ENCODE peak calls at places on chromosomes 6 and 20, in six cellular contexts. One of them, this sample, is unnamed.

GRCh38 chr6:33684428-33684896 is 27.0 kb downstream of the UQCC2 start:
- DNase-seq in H9: no peak
- DNase-seq in mesendoderm: no peak
- DNase-seq in IMR-90: no peak
- DNase-seq in neuronal stem cell: no peak
- DNase-seq in mesenchymal stem cell: no peak
- DNase-seq in this sample: no peak

GRCh38 chr6:152636675-152637421 is at the start of gene SYNE1:
- DNase-seq in H9: peak; percentile 54
- DNase-seq in mesendoderm: peak; percentile 51
- DNase-seq in IMR-90: peak; percentile 16
- DNase-seq in neuronal stem cell: peak; percentile 35
- DNase-seq in mesenchymal stem cell: peak; percentile 6
- DNase-seq in this sample: peak; percentile 72

GRCh38 chr20:52190437-52191131 is 995 bp downstream of the ZFP64 start:
- DNase-seq in H9: peak; percentile 41
- DNase-seq in mesendoderm: peak; percentile 48
- DNase-seq in IMR-90: peak; percentile 11
- DNase-seq in neuronal stem cell: no peak
- DNase-seq in mesenchymal stem cell: peak; percentile 55
- DNase-seq in this sample: peak; percentile 49

GRCh38 chr6:31075528-31075927 is 36.8 kb downstream of the C6orf15 start:
- DNase-seq in H9: no peak
- DNase-seq in mesendoderm: no peak
- DNase-seq in IMR-90: peak; percentile 90
- DNase-seq in neuronal stem cell: no peak
- DNase-seq in mesenchymal stem cell: peak; percentile 41
- DNase-seq in this sample: no peak

GRCh38 chr6:148869589-148869988 is 122.8 kb downstream of the UST start:
- DNase-seq in H9: no peak
- DNase-seq in mesendoderm: peak; percentile 45
- DNase-seq in IMR-90: peak; percentile 98
- DNase-seq in neuronal stem cell: no peak
- DNase-seq in mesenchymal stem cell: peak; percentile 91
- DNase-seq in this sample: no peak

GRCh38 chr20:12984863-12985262 is 23.9 kb upstream of the SPTLC3 start:
- DNase-seq in H9: no peak
- DNase-seq in mesendoderm: peak; percentile 62
- DNase-seq in IMR-90: no peak
- DNase-seq in neuronal stem cell: no peak
- DNase-seq in mesenchymal stem cell: no peak
- DNase-seq in this sample: no peak

GRCh38 chr6:147040041-147040440 is 164.2 kb upstream of the STXBP5 start:
- DNase-seq in H9: no peak
- DNase-seq in mesendoderm: no peak
- DNase-seq in IMR-90: peak; percentile 55
- DNase-seq in neuronal stem cell: no peak
- DNase-seq in mesenchymal stem cell: no peak
- DNase-seq in this sample: no peak

GRCh38 chr6:46947497-46947896 is 25.8 kb upstream of the ADGRF5 start:
- DNase-seq in H9: no peak
- DNase-seq in mesendoderm: no peak
- DNase-seq in IMR-90: no peak
- DNase-seq in neuronal stem cell: no peak
- DNase-seq in mesenchymal stem cell: no peak
- DNase-seq in this sample: no peak

GRCh38 chr6:141580988-141581387 is 551.7 kb upstream of the GJE1 start:
- DNase-seq in H9: no peak
- DNase-seq in mesendoderm: peak; percentile 10
- DNase-seq in IMR-90: peak; percentile 36
- DNase-seq in neuronal stem cell: no peak
- DNase-seq in mesenchymal stem cell: no peak
- DNase-seq in this sample: no peak

GRCh38 chr6:1286972-1287600 is 24.8 kb upstream of the FOXQ1 start:
- DNase-seq in H9: no peak
- DNase-seq in mesendoderm: no peak
- DNase-seq in IMR-90: peak; percentile 87
- DNase-seq in neuronal stem cell: no peak
- DNase-seq in mesenchymal stem cell: peak; percentile 89
- DNase-seq in this sample: no peak

GRCh38 chr6:20919677-20920385 is 385.6 kb downstream of the CDKAL1 start:
- DNase-seq in H9: no peak
- DNase-seq in mesendoderm: peak; percentile 25
- DNase-seq in IMR-90: peak; percentile 67
- DNase-seq in neuronal stem cell: no peak
- DNase-seq in mesenchymal stem cell: no peak
- DNase-seq in this sample: no peak

GRCh38 chr6:36286858-36287257 is 17.0 kb downstream of the PNPLA1 start:
- DNase-seq in H9: no peak
- DNase-seq in mesendoderm: no peak
- DNase-seq in IMR-90: no peak
- DNase-seq in neuronal stem cell: no peak
- DNase-seq in mesenchymal stem cell: no peak
- DNase-seq in this sample: no peak

GRCh38 chr6:133315811-133316210 is 74.7 kb downstream of the EYA4 start:
- DNase-seq in H9: no peak
- DNase-seq in mesendoderm: no peak
- DNase-seq in IMR-90: no peak
- DNase-seq in neuronal stem cell: no peak
- DNase-seq in mesenchymal stem cell: no peak
- DNase-seq in this sample: no peak

GRCh38 chr6:29758761-29759160 is 35.5 kb downstream of the HLA-F start:
- DNase-seq in H9: peak; percentile 55
- DNase-seq in mesendoderm: no peak
- DNase-seq in IMR-90: no peak
- DNase-seq in neuronal stem cell: no peak
- DNase-seq in mesenchymal stem cell: no peak
- DNase-seq in this sample: no peak

GRCh38 chr20:10590950-10591349 is 82.8 kb downstream of the JAG1 start:
- DNase-seq in H9: no peak
- DNase-seq in mesendoderm: no peak
- DNase-seq in IMR-90: no peak
- DNase-seq in neuronal stem cell: no peak
- DNase-seq in mesenchymal stem cell: no peak
- DNase-seq in this sample: no peak

GRCh38 chr6:155014715-155015300 is 19.7 kb downstream of the TIAM2 start:
- DNase-seq in H9: no peak
- DNase-seq in mesendoderm: peak; percentile 84
- DNase-seq in IMR-90: peak; percentile 78
- DNase-seq in neuronal stem cell: no peak
- DNase-seq in mesenchymal stem cell: peak; percentile 62
- DNase-seq in this sample: no peak

GRCh38 chr6:45710304-45710821 is 305.3 kb downstream of the CLIC5 start:
- DNase-seq in H9: no peak
- DNase-seq in mesendoderm: no peak
- DNase-seq in IMR-90: peak; percentile 23
- DNase-seq in neuronal stem cell: no peak
- DNase-seq in mesenchymal stem cell: peak; percentile 53
- DNase-seq in this sample: no peak

GRCh38 chr6:82249381-82250253 is 2.1 kb upstream of the IBTK start:
- DNase-seq in H9: no peak
- DNase-seq in mesendoderm: peak; percentile 77
- DNase-seq in IMR-90: no peak
- DNase-seq in neuronal stem cell: no peak
- DNase-seq in mesenchymal stem cell: no peak
- DNase-seq in this sample: no peak

GRCh38 chr6:134870677-134871498 is 79.0 kb downstream of the ALDH8A1 start:
- DNase-seq in H9: no peak
- DNase-seq in mesendoderm: no peak
- DNase-seq in IMR-90: peak; percentile 77
- DNase-seq in neuronal stem cell: no peak
- DNase-seq in mesenchymal stem cell: peak; percentile 13
- DNase-seq in this sample: no peak

GRCh38 chr6:91827151-91827550 is 1240.3 kb upstream of the MAP3K7 start:
- DNase-seq in H9: no peak
- DNase-seq in mesendoderm: no peak
- DNase-seq in IMR-90: no peak
- DNase-seq in neuronal stem cell: no peak
- DNase-seq in mesenchymal stem cell: no peak
- DNase-seq in this sample: no peak

GRCh38 chr20:47929368-47930115 is 144.3 kb upstream of the SULF2 start:
- DNase-seq in H9: no peak
- DNase-seq in mesendoderm: peak; percentile 67
- DNase-seq in IMR-90: peak; percentile 26
- DNase-seq in neuronal stem cell: no peak
- DNase-seq in mesenchymal stem cell: peak; percentile 56
- DNase-seq in this sample: no peak

GRCh38 chr20:20806121-20806820 is 93.8 kb upstream of the RALGAPA2 start:
- DNase-seq in H9: no peak
- DNase-seq in mesendoderm: peak; percentile 67
- DNase-seq in IMR-90: no peak
- DNase-seq in neuronal stem cell: no peak
- DNase-seq in mesenchymal stem cell: no peak
- DNase-seq in this sample: no peak

GRCh38 chr20:44138859-44139258 is 48.1 kb downstream of the JPH2 start:
- DNase-seq in H9: no peak
- DNase-seq in mesendoderm: no peak
- DNase-seq in IMR-90: no peak
- DNase-seq in neuronal stem cell: no peak
- DNase-seq in mesenchymal stem cell: no peak
- DNase-seq in this sample: no peak

GRCh38 chr20:44136579-44136978 is 50.4 kb downstream of the JPH2 start:
- DNase-seq in H9: no peak
- DNase-seq in mesendoderm: no peak
- DNase-seq in IMR-90: no peak
- DNase-seq in neuronal stem cell: no peak
- DNase-seq in mesenchymal stem cell: no peak
- DNase-seq in this sample: no peak

GRCh38 chr20:44135811-44136204 is 51.2 kb downstream of the JPH2 start:
- DNase-seq in H9: no peak
- DNase-seq in mesendoderm: no peak
- DNase-seq in IMR-90: no peak
- DNase-seq in neuronal stem cell: no peak
- DNase-seq in mesenchymal stem cell: no peak
- DNase-seq in this sample: no peak

GRCh38 chr20:44134897-44135810 is 51.8 kb downstream of the JPH2 start:
- DNase-seq in H9: no peak
- DNase-seq in mesendoderm: no peak
- DNase-seq in IMR-90: no peak
- DNase-seq in neuronal stem cell: no peak
- DNase-seq in mesenchymal stem cell: no peak
- DNase-seq in this sample: no peak

DNA sequence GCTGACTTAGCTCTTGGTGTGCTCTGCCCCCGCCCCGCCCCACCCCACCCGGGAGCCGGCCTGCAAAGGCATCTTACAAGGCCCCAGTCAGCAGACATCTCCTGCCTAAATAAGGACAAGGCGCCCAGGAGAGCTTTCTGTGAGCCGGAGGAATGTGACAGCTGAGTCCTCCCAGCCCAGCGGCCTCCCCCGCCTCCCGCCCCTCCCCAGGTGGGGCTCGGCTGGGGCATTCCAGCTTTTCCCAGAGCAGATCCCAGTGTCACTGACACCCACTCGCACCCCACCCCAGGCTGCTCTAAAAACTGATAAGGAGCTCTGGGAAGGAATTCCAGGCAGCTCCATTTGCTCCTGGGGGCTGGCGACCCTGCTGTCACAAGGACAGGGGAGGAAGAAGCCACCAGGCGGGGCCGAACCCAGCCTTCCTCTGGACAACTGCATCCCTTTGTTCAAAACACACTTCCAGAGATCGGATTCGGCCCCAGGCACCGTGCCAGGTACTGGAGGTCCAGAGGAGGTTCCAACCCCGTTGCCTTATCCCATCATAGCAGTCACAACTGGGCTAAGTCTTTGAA is 49.7 kb downstream of the JPH2 start:
- DNase-seq in H9: peak; percentile 55
- DNase-seq in mesendoderm: peak; percentile 98
- DNase-seq in IMR-90: peak; percentile 38
- DNase-seq in neuronal stem cell: peak; percentile 54
- DNase-seq in mesenchymal stem cell: peak; percentile 49
- DNase-seq in this sample: peak; percentile 55
- H2BK120ac ChIP-seq in H9: no peak overlapping the region
- H2BK120ac ChIP-seq in mesendoderm: no peak overlapping the region
- H2BK120ac ChIP-seq in IMR-90: peak overlapping the region; percentile 88
- H2BK120ac ChIP-seq in neuronal stem cell: no peak overlapping the region
- H2BK120ac ChIP-seq in mesenchymal stem cell: peak overlapping the region; percentile 8
- H2BK120ac ChIP-seq in this sample: no peak overlapping the region

DNA sequence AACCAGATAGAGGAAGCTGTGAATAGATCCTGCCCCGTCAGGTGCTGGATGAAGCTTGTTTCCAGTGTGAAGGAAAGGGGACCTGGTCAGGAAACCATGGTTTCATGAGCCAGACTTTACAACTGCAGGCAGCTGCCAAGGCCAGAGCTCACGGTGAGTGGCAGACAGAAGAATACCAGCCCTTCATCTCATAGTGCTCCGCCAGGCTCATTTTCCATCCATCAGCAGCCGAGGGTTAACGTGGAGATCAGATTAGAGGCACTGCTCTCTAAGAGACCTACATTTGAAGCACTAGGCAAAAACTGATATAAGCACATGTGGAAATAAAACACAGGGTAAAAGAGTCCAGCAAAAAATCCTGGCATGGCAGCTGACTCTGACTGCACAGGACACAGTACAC is 172.4 kb downstream of the CD24 start:
- DNase-seq in H9: no peak
- DNase-seq in mesendoderm: no peak
- DNase-seq in IMR-90: no peak
- DNase-seq in neuronal stem cell: no peak
- DNase-seq in mesenchymal stem cell: no peak
- DNase-seq in this sample: no peak
- H2BK120ac ChIP-seq in H9: no peak overlapping the region
- H2BK120ac ChIP-seq in mesendoderm: no peak overlapping the region
- H2BK120ac ChIP-seq in IMR-90: no peak overlapping the region
- H2BK120ac ChIP-seq in neuronal stem cell: no peak overlapping the region
- H2BK120ac ChIP-seq in mesenchymal stem cell: no peak overlapping the region
- H2BK120ac ChIP-seq in this sample: peak overlapping the region; percentile 56

GRCh38 chr6:48111143-48111506 is at the start of gene PTCHD4:
- DNase-seq in H9: peak; percentile 76
- DNase-seq in mesendoderm: peak; percentile 75
- DNase-seq in IMR-90: peak; percentile 48
- DNase-seq in neuronal stem cell: no peak
- DNase-seq in mesenchymal stem cell: peak; percentile 73
- DNase-seq in this sample: peak; percentile 7
- H2BK120ac ChIP-seq in H9: peak within 1 kb of the TSS; percentile 94
- H2BK120ac ChIP-seq in mesendoderm: peak within 1 kb of the TSS; percentile 99
- H2BK120ac ChIP-seq in IMR-90: peak within 1 kb of the TSS; percentile 97
- H2BK120ac ChIP-seq in neuronal stem cell: no peak within 1 kb of the TSS
- H2BK120ac ChIP-seq in mesenchymal stem cell: peak within 1 kb of the TSS; percentile 86
- H2BK120ac ChIP-seq in this sample: peak within 1 kb of the TSS; percentile 99

GRCh38 chr6:105869835-105870506 is 216.2 kb upstream of the PRDM1 start:
- DNase-seq in H9: peak; percentile 60
- DNase-seq in mesendoderm: peak; percentile 40
- DNase-seq in IMR-90: no peak
- DNase-seq in neuronal stem cell: no peak
- DNase-seq in mesenchymal stem cell: no peak
- DNase-seq in this sample: peak; percentile 51

GRCh38 chr6:105871542-105871941 is 214.6 kb upstream of the PRDM1 start:
- DNase-seq in H9: no peak
- DNase-seq in mesendoderm: no peak
- DNase-seq in IMR-90: no peak
- DNase-seq in neuronal stem cell: no peak
- DNase-seq in mesenchymal stem cell: no peak
- DNase-seq in this sample: no peak

GRCh38 chr6:105872244-105872643 is 213.9 kb upstream of the PRDM1 start:
- DNase-seq in H9: no peak
- DNase-seq in mesendoderm: no peak
- DNase-seq in IMR-90: peak; percentile 19
- DNase-seq in neuronal stem cell: no peak
- DNase-seq in mesenchymal stem cell: no peak
- DNase-seq in this sample: no peak

GRCh38 chr6:105867280-105867679 is 218.9 kb upstream of the PRDM1 start:
- DNase-seq in H9: no peak
- DNase-seq in mesendoderm: no peak
- DNase-seq in IMR-90: no peak
- DNase-seq in neuronal stem cell: no peak
- DNase-seq in mesenchymal stem cell: no peak
- DNase-seq in this sample: no peak

GRCh38 chr6:105868823-105869460 is 217.2 kb upstream of the PRDM1 start:
- DNase-seq in H9: no peak
- DNase-seq in mesendoderm: no peak
- DNase-seq in IMR-90: no peak
- DNase-seq in neuronal stem cell: no peak
- DNase-seq in mesenchymal stem cell: no peak
- DNase-seq in this sample: no peak
- H2BK120ac ChIP-seq in H9: no peak overlapping the region
- H2BK120ac ChIP-seq in mesendoderm: no peak overlapping the region
- H2BK120ac ChIP-seq in IMR-90: no peak overlapping the region
- H2BK120ac ChIP-seq in neuronal stem cell: no peak overlapping the region
- H2BK120ac ChIP-seq in mesenchymal stem cell: no peak overlapping the region
- H2BK120ac ChIP-seq in this sample: peak overlapping the region; percentile 76